ENCODE peak calls at places on chromosomes 16 and 17, in ten cellular contexts. F, A, L, Y, H, T, U, C, V and S are unnamed samples.

GRCh38 chr16:57760357-57761160 is 25.0 kb downstream of the KATNB1 start:
- DNase-seq in Y (no peak), C (no peak), F (no peak), L (no peak), A (no peak), T (no peak), V (no peak), U (no peak), H (peak; percentile 42), S (no peak)

GRCh38 chr16:9144106-9144505 is 52.7 kb downstream of the HAPSTR1 start:
- DNase-seq in F (no peak), Y (no peak), U (no peak), A (no peak), T (no peak), C (no peak), H (no peak), L (no peak), V (no peak), S (no peak)

GRCh38 chr17:62705116-62705515 is 77.6 kb downstream of the MRC2 start:
- DNase-seq in Y (no peak), A (peak; percentile 30), V (no peak), F (no peak), L (no peak), H (no peak), U (no peak), T (no peak), C (no peak), S (no peak)

GRCh38 chr17:65820306-65820705 is 258.9 kb upstream of the AXIN2 start:
- DNase-seq in A (no peak), H (no peak), C (no peak), F (no peak), Y (no peak), T (no peak), V (no peak), L (no peak), U (no peak), S (no peak)

GRCh38 chr16:3088925-3089716 is 10.0 kb downstream of the ZSCAN10 start:
- DNase-seq in L (no peak), A (no peak), V (no peak), F (no peak), U (no peak), H (no peak), C (no peak), Y (no peak), T (no peak), S (no peak)

GRCh38 chr16:89174055-89174827 is 2.7 kb downstream of the CDH15 start:
- DNase-seq in F (no peak), Y (no peak), U (no peak), T (no peak), A (no peak), V (no peak), H (no peak), C (no peak), L (no peak), S (no peak)

GRCh38 chr17:33218657-33219298 is 74.3 kb downstream of the ASIC2 start:
- DNase-seq in V (no peak), L (no peak), C (no peak), T (no peak), H (no peak), F (no peak), A (no peak), U (no peak), Y (no peak), S (no peak)

GRCh38 chr17:76200354-76200753 is 39.9 kb downstream of the RNF157 start:
- DNase-seq in Y (no peak), A (no peak), L (no peak), T (no peak), U (no peak), F (no peak), H (no peak), C (no peak), V (no peak), S (no peak)

GRCh38 chr16:14057878-14058382 is 13.2 kb upstream of the MRTFB start:
- DNase-seq in C (no peak), A (no peak), Y (no peak), U (no peak), T (no peak), V (no peak), H (peak; percentile 76), F (no peak), L (no peak), S (no peak)

GRCh38 chr17:44069974-44070454 is 521 bp upstream of the G6PC3 start:
- DNase-seq in C (no peak), H (no peak), L (no peak), V (no peak), T (no peak), U (no peak), A (no peak), Y (peak; percentile 67), F (no peak), S (no peak)

GRCh38 chr17:77462553-77463497 is 322.1 kb downstream of the SEC14L1 start:
- DNase-seq in L (no peak), T (no peak), C (no peak), A (no peak), U (no peak), V (no peak), H (no peak), Y (no peak), F (no peak), S (no peak)
- H3K27ac ChIP-seq in L (no peak overlapping the region), T (no peak overlapping the region), C (peak overlapping the region; percentile 85), A (peak overlapping the region; percentile 90), U (no peak overlapping the region), V (peak overlapping the region; percentile 9), H (no peak overlapping the region), Y (no peak overlapping the region), F (peak overlapping the region; percentile 96), S (no peak overlapping the region)

GRCh38 chr17:3960764-3961163 is 3.5 kb downstream of the ATP2A3 start:
- DNase-seq in T (no peak), V (no peak), Y (no peak), C (no peak), F (no peak), U (no peak), L (no peak), H (peak; percentile 62), A (no peak), S (no peak)
- H3K27ac ChIP-seq in T (peak overlapping the region; percentile 44), V (no peak overlapping the region), Y (no peak overlapping the region), C (peak overlapping the region; percentile 7), F (no peak overlapping the region), U (no peak overlapping the region), L (no peak overlapping the region), H (no peak overlapping the region), A (no peak overlapping the region), S (no peak overlapping the region)

GRCh38 chr17:45338996-45339535 is 22.2 kb upstream of the MAP3K14 start:
- DNase-seq in T (no peak), F (no peak), H (no peak), A (no peak), U (no peak), V (no peak), L (no peak), Y (no peak), C (no peak), S (no peak)
- H3K27ac ChIP-seq in T (no peak overlapping the region), F (no peak overlapping the region), H (no peak overlapping the region), A (no peak overlapping the region), U (no peak overlapping the region), V (no peak overlapping the region), L (no peak overlapping the region), Y (no peak overlapping the region), C (no peak overlapping the region), S (no peak overlapping the region)

GRCh38 chr17:10793256-10793655 is 10.6 kb downstream of the TMEM238L start:
- DNase-seq in V (no peak), F (no peak), C (no peak), A (no peak), H (no peak), L (no peak), Y (no peak), T (no peak), U (no peak), S (no peak)
- H3K27ac ChIP-seq in V (no peak overlapping the region), F (peak overlapping the region; percentile 18), C (no peak overlapping the region), A (no peak overlapping the region), H (no peak overlapping the region), L (no peak overlapping the region), Y (no peak overlapping the region), T (no peak overlapping the region), U (no peak overlapping the region), S (no peak overlapping the region)